ENCODE peak calls at places on chromosome 13, in ten cellular contexts. One of them, this sample, is unnamed.

GRCh38 chr13:27605099-27605498 is 15.2 kb downstream of the LNX2 start:
- DNase-seq in sigmoid colon: no peak
- DNase-seq in HCT116: no peak
- DNase-seq in spleen: no peak
- DNase-seq in SK-N-SH: no peak
- DNase-seq in suprapubic skin: no peak
- DNase-seq in transverse colon: no peak
- DNase-seq in H1: no peak
- DNase-seq in Panc1: no peak
- DNase-seq in breast epithelium: no peak
- DNase-seq in this sample: no peak

GRCh38 chr13:105087941-105088340 is 1447.5 kb downstream of the EFNB2 start:
- DNase-seq in sigmoid colon: no peak
- DNase-seq in HCT116: no peak
- DNase-seq in spleen: no peak
- DNase-seq in SK-N-SH: no peak
- DNase-seq in suprapubic skin: no peak
- DNase-seq in transverse colon: no peak
- DNase-seq in H1: peak; percentile 19
- DNase-seq in Panc1: no peak
- DNase-seq in breast epithelium: no peak
- DNase-seq in this sample: no peak

GRCh38 chr13:111099292-111099691 is 15.8 kb upstream of the ARHGEF7 start:
- DNase-seq in sigmoid colon: no peak
- DNase-seq in HCT116: no peak
- DNase-seq in spleen: no peak
- DNase-seq in SK-N-SH: no peak
- DNase-seq in suprapubic skin: no peak
- DNase-seq in transverse colon: no peak
- DNase-seq in H1: no peak
- DNase-seq in Panc1: no peak
- DNase-seq in breast epithelium: no peak
- DNase-seq in this sample: no peak

GRCh38 chr13:69970521-69970920 is 137.1 kb upstream of the ATXN8OS start:
- DNase-seq in sigmoid colon: no peak
- DNase-seq in HCT116: no peak
- DNase-seq in spleen: no peak
- DNase-seq in SK-N-SH: no peak
- DNase-seq in suprapubic skin: no peak
- DNase-seq in transverse colon: no peak
- DNase-seq in H1: peak; percentile 1
- DNase-seq in Panc1: no peak
- DNase-seq in breast epithelium: no peak
- DNase-seq in this sample: no peak

GRCh38 chr13:44300895-44301638 is 72.6 kb upstream of the SERP2 start:
- DNase-seq in sigmoid colon: peak; percentile 75
- DNase-seq in HCT116: peak; percentile 36
- DNase-seq in spleen: no peak
- DNase-seq in SK-N-SH: no peak
- DNase-seq in suprapubic skin: no peak
- DNase-seq in transverse colon: no peak
- DNase-seq in H1: no peak
- DNase-seq in Panc1: no peak
- DNase-seq in breast epithelium: peak; percentile 73
- DNase-seq in this sample: peak; percentile 22

GRCh38 chr13:79056706-79057105 is 349.3 kb downstream of the RBM26 start:
- DNase-seq in sigmoid colon: no peak
- DNase-seq in HCT116: no peak
- DNase-seq in spleen: no peak
- DNase-seq in SK-N-SH: no peak
- DNase-seq in suprapubic skin: no peak
- DNase-seq in transverse colon: no peak
- DNase-seq in H1: no peak
- DNase-seq in Panc1: no peak
- DNase-seq in breast epithelium: no peak
- DNase-seq in this sample: no peak

GRCh38 chr13:85828094-85828684 is 29.0 kb upstream of the SLITRK6 start:
- DNase-seq in sigmoid colon: no peak
- DNase-seq in HCT116: peak; percentile 13
- DNase-seq in spleen: no peak
- DNase-seq in SK-N-SH: peak; percentile 6
- DNase-seq in suprapubic skin: no peak
- DNase-seq in transverse colon: no peak
- DNase-seq in H1: no peak
- DNase-seq in Panc1: no peak
- DNase-seq in breast epithelium: no peak
- DNase-seq in this sample: no peak

GRCh38 chr13:111343186-111343805 is 22.9 kb downstream of the TEX29 start:
- DNase-seq in sigmoid colon: no peak
- DNase-seq in HCT116: no peak
- DNase-seq in spleen: no peak
- DNase-seq in SK-N-SH: no peak
- DNase-seq in suprapubic skin: no peak
- DNase-seq in transverse colon: no peak
- DNase-seq in H1: no peak
- DNase-seq in Panc1: no peak
- DNase-seq in breast epithelium: no peak
- DNase-seq in this sample: peak; percentile 56

GRCh38 chr13:44263920-44264610 is 109.6 kb upstream of the SERP2 start:
- DNase-seq in sigmoid colon: no peak
- DNase-seq in HCT116: no peak
- DNase-seq in spleen: no peak
- DNase-seq in SK-N-SH: no peak
- DNase-seq in suprapubic skin: no peak
- DNase-seq in transverse colon: no peak
- DNase-seq in H1: no peak
- DNase-seq in Panc1: no peak
- DNase-seq in breast epithelium: no peak
- DNase-seq in this sample: no peak

GRCh38 chr13:106061781-106062180 is 473.7 kb downstream of the EFNB2 start:
- DNase-seq in sigmoid colon: no peak
- DNase-seq in HCT116: no peak
- DNase-seq in spleen: no peak
- DNase-seq in SK-N-SH: no peak
- DNase-seq in suprapubic skin: no peak
- DNase-seq in transverse colon: no peak
- DNase-seq in H1: no peak
- DNase-seq in Panc1: no peak
- DNase-seq in breast epithelium: no peak
- DNase-seq in this sample: no peak

GRCh38 chr13:58620171-58620570 is 988.6 kb downstream of the PCDH17 start:
- DNase-seq in sigmoid colon: no peak
- DNase-seq in HCT116: no peak
- DNase-seq in spleen: no peak
- DNase-seq in SK-N-SH: peak; percentile 21
- DNase-seq in suprapubic skin: no peak
- DNase-seq in transverse colon: no peak
- DNase-seq in H1: no peak
- DNase-seq in Panc1: no peak
- DNase-seq in breast epithelium: no peak
- DNase-seq in this sample: no peak

GRCh38 chr13:114054830-114055439 is 77.5 kb downstream of the RASA3 start:
- DNase-seq in sigmoid colon: no peak
- DNase-seq in HCT116: no peak
- DNase-seq in spleen: no peak
- DNase-seq in SK-N-SH: no peak
- DNase-seq in suprapubic skin: no peak
- DNase-seq in transverse colon: no peak
- DNase-seq in H1: no peak
- DNase-seq in Panc1: no peak
- DNase-seq in breast epithelium: no peak
- DNase-seq in this sample: no peak

GRCh38 chr13:75687145-75687763 is 51.1 kb downstream of the LMO7 start:
- DNase-seq in sigmoid colon: no peak
- DNase-seq in HCT116: peak; percentile 24
- DNase-seq in spleen: no peak
- DNase-seq in SK-N-SH: peak; percentile 10
- DNase-seq in suprapubic skin: no peak
- DNase-seq in transverse colon: no peak
- DNase-seq in H1: no peak
- DNase-seq in Panc1: no peak
- DNase-seq in breast epithelium: no peak
- DNase-seq in this sample: no peak

GRCh38 chr13:93736909-93737308 is 510.3 kb downstream of the GPC6 start:
- DNase-seq in sigmoid colon: no peak
- DNase-seq in HCT116: no peak
- DNase-seq in spleen: no peak
- DNase-seq in SK-N-SH: no peak
- DNase-seq in suprapubic skin: no peak
- DNase-seq in transverse colon: no peak
- DNase-seq in H1: no peak
- DNase-seq in Panc1: no peak
- DNase-seq in breast epithelium: no peak
- DNase-seq in this sample: no peak

GRCh38 chr13:105428816-105429215 is 1106.6 kb downstream of the EFNB2 start:
- DNase-seq in sigmoid colon: no peak
- DNase-seq in HCT116: no peak
- DNase-seq in spleen: no peak
- DNase-seq in SK-N-SH: no peak
- DNase-seq in suprapubic skin: no peak
- DNase-seq in transverse colon: no peak
- DNase-seq in H1: no peak
- DNase-seq in Panc1: no peak
- DNase-seq in breast epithelium: no peak
- DNase-seq in this sample: no peak

GRCh38 chr13:76812206-76812882 is 73.9 kb downstream of the KCTD12 start:
- DNase-seq in sigmoid colon: peak; percentile 70
- DNase-seq in HCT116: no peak
- DNase-seq in spleen: no peak
- DNase-seq in SK-N-SH: peak; percentile 55
- DNase-seq in suprapubic skin: peak; percentile 81
- DNase-seq in transverse colon: no peak
- DNase-seq in H1: no peak
- DNase-seq in Panc1: no peak
- DNase-seq in breast epithelium: peak; percentile 21
- DNase-seq in this sample: no peak

GRCh38 chr13:92626274-92626673 is 600.3 kb upstream of the GPC6 start:
- DNase-seq in sigmoid colon: no peak
- DNase-seq in HCT116: no peak
- DNase-seq in spleen: no peak
- DNase-seq in SK-N-SH: no peak
- DNase-seq in suprapubic skin: no peak
- DNase-seq in transverse colon: no peak
- DNase-seq in H1: no peak
- DNase-seq in Panc1: no peak
- DNase-seq in breast epithelium: no peak
- DNase-seq in this sample: no peak

GRCh38 chr13:97417698-97418097 is 16.3 kb upstream of the RAP2A start:
- DNase-seq in sigmoid colon: no peak
- DNase-seq in HCT116: no peak
- DNase-seq in spleen: no peak
- DNase-seq in SK-N-SH: no peak
- DNase-seq in suprapubic skin: no peak
- DNase-seq in transverse colon: no peak
- DNase-seq in H1: no peak
- DNase-seq in Panc1: no peak
- DNase-seq in breast epithelium: no peak
- DNase-seq in this sample: no peak

DNA sequence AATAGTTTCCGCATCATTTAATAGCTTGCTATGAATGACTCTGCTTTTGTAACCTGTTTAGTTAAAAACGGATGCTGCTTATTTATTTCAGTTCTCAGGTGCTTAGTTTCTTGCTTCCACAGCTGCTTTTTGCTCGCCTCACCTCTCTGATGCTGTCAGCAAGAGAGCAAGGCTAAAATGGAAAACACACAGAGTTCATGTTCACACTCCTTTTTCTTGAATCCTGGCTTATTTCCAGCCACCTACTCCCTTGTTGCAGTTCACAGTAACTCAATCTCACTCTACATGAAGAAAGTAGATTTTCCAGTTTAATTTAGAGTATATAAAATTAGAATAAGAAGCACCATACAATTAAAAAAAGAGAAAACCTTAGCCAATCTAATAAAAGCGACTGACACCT is 326.0 kb upstream of the SLITRK1 start:
- DNase-seq in sigmoid colon: no peak
- DNase-seq in HCT116: no peak
- DNase-seq in spleen: no peak
- DNase-seq in SK-N-SH: no peak
- DNase-seq in suprapubic skin: no peak
- DNase-seq in transverse colon: no peak
- DNase-seq in H1: no peak
- DNase-seq in Panc1: no peak
- DNase-seq in breast epithelium: no peak
- DNase-seq in this sample: no peak
- TF ChIP-seq CTCF in sigmoid colon: no peak
- TF ChIP-seq CTCF in HCT116: no peak
- TF ChIP-seq CTCF in spleen: no peak
- TF ChIP-seq CTCF in SK-N-SH: no peak
- TF ChIP-seq CTCF in suprapubic skin: no peak
- TF ChIP-seq CTCF in transverse colon: no peak
- TF ChIP-seq CTCF in H1: no peak
- TF ChIP-seq CTCF in Panc1: no peak
- TF ChIP-seq CTCF in breast epithelium: no peak
- TF ChIP-seq CTCF in this sample: no peak

GRCh38 chr13:19959831-19960672 is 1.5 kb downstream of the ZMYM2 start:
- DNase-seq in sigmoid colon: peak; percentile 93
- DNase-seq in HCT116: peak; percentile 80
- DNase-seq in spleen: peak; percentile 96
- DNase-seq in SK-N-SH: peak; percentile 77
- DNase-seq in suprapubic skin: peak; percentile 91
- DNase-seq in transverse colon: peak; percentile 88
- DNase-seq in H1: peak; percentile 70
- DNase-seq in Panc1: peak; percentile 61
- DNase-seq in breast epithelium: peak; percentile 80
- DNase-seq in this sample: no peak
- TF ChIP-seq POLR2AphosphoS5 in sigmoid colon: peak; percentile 89
- TF ChIP-seq POLR2AphosphoS5 in HCT116: peak; percentile 41
- TF ChIP-seq POLR2AphosphoS5 in spleen: peak; percentile 89
- TF ChIP-seq POLR2AphosphoS5 in SK-N-SH: peak; percentile 37
- TF ChIP-seq POLR2AphosphoS5 in suprapubic skin: no peak
- TF ChIP-seq POLR2AphosphoS5 in transverse colon: peak; percentile 88
- TF ChIP-seq POLR2AphosphoS5 in H1: peak; percentile 88
- TF ChIP-seq POLR2AphosphoS5 in Panc1: peak; percentile 23
- TF ChIP-seq POLR2AphosphoS5 in breast epithelium: peak; percentile 49
- TF ChIP-seq POLR2AphosphoS5 in this sample: peak; percentile 65

DNA sequence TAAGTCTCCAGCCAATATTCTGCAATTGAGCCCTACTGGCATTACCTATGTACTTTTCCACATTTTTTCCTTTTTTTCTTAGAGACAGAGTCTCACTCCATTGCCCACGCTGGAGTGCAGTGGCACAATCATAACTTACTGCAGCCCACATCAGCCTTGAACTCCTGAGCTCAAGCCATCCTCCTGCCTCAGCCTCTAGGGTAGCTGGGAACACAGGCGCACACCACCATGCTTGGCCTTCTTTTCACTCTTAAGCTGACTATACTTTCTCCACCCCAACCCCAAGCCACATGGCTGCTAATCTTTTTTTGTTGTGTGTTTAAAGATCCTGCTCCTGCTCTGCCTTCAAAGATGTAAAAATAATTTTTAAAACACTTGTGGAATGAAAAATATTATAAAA is 1.6 kb upstream of the LATS2 start:
- DNase-seq in sigmoid colon: no peak
- DNase-seq in HCT116: no peak
- DNase-seq in spleen: no peak
- DNase-seq in SK-N-SH: no peak
- DNase-seq in suprapubic skin: no peak
- DNase-seq in transverse colon: no peak
- DNase-seq in H1: no peak
- DNase-seq in Panc1: no peak
- DNase-seq in breast epithelium: no peak
- DNase-seq in this sample: peak; percentile 49
- H3K4me1 ChIP-seq in sigmoid colon: peaks cover 25% of the 10 kb centered on the region
- H3K4me1 ChIP-seq in HCT116: peaks cover 24% of the 10 kb centered on the region
- H3K4me1 ChIP-seq in spleen: peaks cover 20% of the 10 kb centered on the region
- H3K4me1 ChIP-seq in SK-N-SH: peaks cover 8% of the 10 kb centered on the region
- H3K4me1 ChIP-seq in suprapubic skin: peaks cover 22% of the 10 kb centered on the region
- H3K4me1 ChIP-seq in transverse colon: peaks cover 5% of the 10 kb centered on the region
- H3K4me1 ChIP-seq in H1: peaks cover 3% of the 10 kb centered on the region
- H3K4me1 ChIP-seq in Panc1: peaks cover 11% of the 10 kb centered on the region
- H3K4me1 ChIP-seq in breast epithelium: no peaks in the 10 kb centered on the region
- H3K4me1 ChIP-seq in this sample: peaks cover 26% of the 10 kb centered on the region

GRCh38 chr13:29845440-29846056 is 4.9 kb downstream of the UBL3 start:
- DNase-seq in sigmoid colon: no peak
- DNase-seq in HCT116: no peak
- DNase-seq in spleen: no peak
- DNase-seq in SK-N-SH: no peak
- DNase-seq in suprapubic skin: no peak
- DNase-seq in transverse colon: no peak
- DNase-seq in H1: no peak
- DNase-seq in Panc1: no peak
- DNase-seq in breast epithelium: no peak
- DNase-seq in this sample: no peak
- TF ChIP-seq CTCF in sigmoid colon: no peak
- TF ChIP-seq CTCF in HCT116: peak; percentile 50
- TF ChIP-seq CTCF in spleen: no peak
- TF ChIP-seq CTCF in SK-N-SH: peak; percentile 67
- TF ChIP-seq CTCF in suprapubic skin: no peak
- TF ChIP-seq CTCF in transverse colon: peak; percentile 34
- TF ChIP-seq CTCF in H1: no peak
- TF ChIP-seq CTCF in Panc1: peak; percentile 28
- TF ChIP-seq CTCF in breast epithelium: peak; percentile 29
- TF ChIP-seq CTCF in this sample: peak; percentile 37